ENCODE peak calls at places on chromosomes 7 and 10, in ten cellular contexts. D is heart right ventricle, R is aorta, X is AG10803, N is left ventricle myocardium inferior, H is astrocyte of the spinal cord, W is GM23248, O is neural progenitor cell, E is AG04449, B is NT2/D1. U is an unnamed sample.

GRCh38 chr10:128709975-128710794 is 584.0 kb upstream of the MKI67 start:
- DNase-seq in N (no peak), H (no peak), E (no peak), B (no peak), W (no peak), D (no peak), O (no peak), X (no peak), R (no peak), U (no peak)

GRCh38 chr7:76165106-76165972 is 36.4 kb upstream of the SRRM3 start:
- DNase-seq in W (no peak), E (no peak), X (no peak), H (no peak), D (no peak), O (no peak), N (no peak), R (no peak), B (no peak), U (no peak)

GRCh38 chr7:81704595-81704994 is 65.3 kb downstream of the HGF start:
- DNase-seq in N (no peak), W (no peak), R (no peak), X (no peak), H (no peak), D (no peak), O (no peak), E (no peak), B (no peak), U (no peak)

GRCh38 chr10:114285961-114286441 is 46.9 kb downstream of the VWA2 start:
- DNase-seq in D (no peak), O (no peak), H (no peak), E (no peak), R (peak), X (no peak), B (no peak), W (no peak), N (no peak), U (no peak)

GRCh38 chr10:32379950-32380547 is 33.1 kb upstream of the EPC1 start:
- DNase-seq in O (peak), N (no peak), X (no peak), R (no peak), W (no peak), H (no peak), E (no peak), B (no peak), D (no peak), U (peak)

GRCh38 chr10:106682175-106682574 is 482.3 kb downstream of the SORCS1 start:
- DNase-seq in X (no peak), D (no peak), H (peak), N (no peak), O (no peak), R (no peak), B (no peak), W (peak), E (no peak), U (no peak)

GRCh38 chr10:90193240-90193985 is 492.0 kb downstream of the KIF20B start:
- DNase-seq in X (peak), O (no peak), R (no peak), N (no peak), H (peak), D (no peak), E (peak), W (peak), B (no peak), U (no peak)

GRCh38 chr10:124619195-124619594 is 125.0 kb downstream of the FAM53B start:
- DNase-seq in H (peak), D (no peak), R (no peak), E (no peak), X (no peak), W (no peak), O (no peak), B (no peak), N (no peak), U (no peak)

GRCh38 chr10:101021692-101022251 is 9.2 kb downstream of the PDZD7 start:
- DNase-seq in B (no peak), W (no peak), D (no peak), E (no peak), N (no peak), X (no peak), H (no peak), R (no peak), O (no peak), U (no peak)

GRCh38 chr7:100965723-100966541 is 3.4 kb upstream of the MUC12 start:
- DNase-seq in R (peak), E (no peak), X (peak), O (peak), D (peak), H (peak), W (peak), N (peak), B (peak), U (no peak)

GRCh38 chr7:66236713-66237303 is 31.7 kb downstream of the TPST1 start:
- DNase-seq in R (no peak), N (no peak), E (no peak), B (no peak), O (no peak), W (peak), X (peak), H (no peak), D (no peak), U (no peak)

DNA sequence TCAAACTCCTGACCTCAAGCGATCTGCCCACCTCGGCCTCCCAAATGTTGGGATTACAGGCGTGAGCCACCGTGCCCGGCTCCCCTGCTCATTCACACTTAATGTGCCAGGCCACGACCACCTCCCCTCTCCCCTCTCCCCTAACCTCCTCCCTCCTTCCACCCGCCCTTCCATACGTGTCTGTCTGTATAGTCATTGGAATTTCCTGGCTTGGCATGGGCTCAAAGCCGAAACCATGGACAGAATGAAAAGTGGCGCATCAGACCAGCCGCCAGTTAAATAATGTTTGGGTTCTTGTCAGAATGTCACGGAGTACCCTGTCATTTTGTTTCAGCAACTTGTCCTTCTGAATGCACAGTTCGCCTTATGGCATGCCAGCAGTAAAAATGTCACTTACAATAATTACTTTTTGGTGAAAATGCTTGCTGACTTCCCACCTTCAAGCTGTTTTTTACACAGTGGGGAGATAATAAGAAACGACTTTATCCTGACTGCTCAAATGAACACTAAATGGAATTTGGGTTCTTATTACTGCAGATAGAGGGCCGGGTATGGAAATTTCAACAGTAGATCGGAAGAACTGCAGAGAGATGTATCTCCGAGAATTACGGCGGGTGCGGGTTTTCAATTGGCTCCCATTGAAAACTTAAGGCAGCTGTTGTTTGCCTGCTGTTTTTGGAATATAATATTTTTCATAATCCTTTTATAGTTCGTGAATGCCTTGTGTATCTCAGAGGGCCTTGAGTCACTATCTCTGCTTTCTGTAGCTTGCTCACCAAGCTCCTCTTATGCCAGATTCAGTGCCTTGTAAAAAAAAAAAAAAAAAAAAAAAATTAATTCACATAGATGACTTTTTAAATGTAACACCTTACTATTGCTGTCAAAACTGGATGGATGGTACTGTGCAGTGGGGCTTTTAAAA is 65.5 kb upstream of the SH2B2 start:
- DNase-seq in B (no peak), H (peak), N (no peak), X (peak), E (peak), D (no peak), W (peak), R (no peak), O (no peak), U (no peak)
- H3K4me3 ChIP-seq in B (no peak), H (no peak), N (no peak), X (no peak), E (peak), D (no peak), W (no peak), R (no peak), O (no peak), U (no peak)

GRCh38 chr7:112140600-112140999 is 65.6 kb downstream of the DOCK4 start:
- DNase-seq in R (no peak), B (no peak), X (no peak), E (no peak), N (no peak), D (no peak), O (no peak), H (no peak), W (no peak), U (no peak)
- H3K4me3 ChIP-seq in R (no peak), B (no peak), X (no peak), E (no peak), N (no peak), D (no peak), O (no peak), H (no peak), W (no peak), U (no peak)

GRCh38 chr7:12965767-12966166 is 278.3 kb downstream of the ARL4A start:
- DNase-seq in E (no peak), H (no peak), D (no peak), W (no peak), N (no peak), R (no peak), X (no peak), O (no peak), B (no peak), U (no peak)

GRCh38 chr7:12970626-12971025 is 283.2 kb downstream of the ARL4A start:
- DNase-seq in D (no peak), N (no peak), W (no peak), B (no peak), E (no peak), X (peak), H (no peak), R (no peak), O (peak), U (no peak)

GRCh38 chr7:12964836-12965235 is 277.4 kb downstream of the ARL4A start:
- DNase-seq in D (no peak), X (no peak), N (no peak), E (no peak), R (peak), W (no peak), H (no peak), B (no peak), O (no peak), U (no peak)

GRCh38 chr7:12967322-12967721 is 279.9 kb downstream of the ARL4A start:
- DNase-seq in O (no peak), E (no peak), B (no peak), H (no peak), R (no peak), X (no peak), N (no peak), W (no peak), D (no peak), U (no peak)

GRCh38 chr7:12968836-12969422 is 281.5 kb downstream of the ARL4A start:
- DNase-seq in X (no peak), E (no peak), B (no peak), H (no peak), R (no peak), O (peak), W (no peak), D (no peak), N (no peak), U (no peak)
- H3K4me3 ChIP-seq in X (no peak), E (no peak), B (no peak), H (no peak), R (no peak), O (no peak), W (no peak), D (no peak), N (no peak), U (no peak)

GRCh38 chr10:11170993-11171416 is 153.3 kb downstream of the CELF2 start:
- DNase-seq in W (no peak), H (no peak), R (no peak), D (no peak), X (no peak), N (no peak), E (no peak), O (no peak), B (no peak), U (no peak)
- H3K4me3 ChIP-seq in W (no peak), H (no peak), R (no peak), D (no peak), X (no peak), N (no peak), E (no peak), O (no peak), B (no peak), U (no peak)

DNA sequence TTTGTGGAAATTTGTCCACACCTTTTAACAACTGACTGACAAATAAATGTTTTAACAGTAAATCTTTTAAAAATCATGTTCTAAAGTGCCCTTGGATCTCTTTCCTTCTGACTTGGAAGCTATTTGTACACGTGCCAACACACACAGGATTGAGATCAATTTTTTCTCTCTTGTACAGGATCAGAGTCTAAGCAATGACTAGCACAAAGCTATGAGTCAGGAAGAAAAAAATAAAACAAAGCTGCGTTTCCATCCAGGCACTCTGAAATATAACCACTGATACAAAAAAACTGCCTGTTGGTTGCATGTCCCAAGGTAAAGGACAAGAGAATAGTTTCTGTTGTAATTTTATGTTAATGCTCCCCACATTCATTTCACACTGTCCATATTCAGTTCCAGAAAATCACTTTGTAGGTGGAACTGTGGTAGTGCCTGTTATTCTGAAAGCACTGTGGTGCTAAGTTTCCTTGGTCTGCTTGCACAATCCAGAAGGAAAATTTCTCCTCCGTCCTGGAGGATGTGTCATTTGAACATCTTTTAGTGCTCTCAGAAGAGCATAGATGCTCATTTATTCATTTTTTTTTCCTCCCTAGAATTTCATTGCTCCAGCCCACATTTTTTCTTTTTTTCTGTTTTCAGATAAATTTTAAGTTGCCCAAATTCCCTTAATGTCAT is 113.4 kb downstream of the PLXDC2 start:
- DNase-seq in W (peak), H (peak), B (no peak), R (no peak), N (no peak), O (no peak), E (no peak), X (peak), D (no peak), U (no peak)
- H3K4me3 ChIP-seq in W (no peak), H (no peak), B (no peak), R (no peak), N (no peak), O (no peak), E (no peak), X (no peak), D (no peak), U (no peak)

U was measured in SJCRH30.